ENCODE peak calls at places on chromosomes 13 and 19, in nine cellular contexts. K is adrenal gland, B is kidney epithelial cell, V is neural progenitor cell, M is GM06990, D is left ventricle myocardium inferior, O is tibial nerve, T is gastrocnemius medialis, J is thoracic aorta. R is an unnamed sample. For H3K36me3, the result is how much of the 10 kb centered on the place peaks cover.

GRCh38 chr13:94209110-94209509 is 270.4 kb downstream of the DCT start:
- DNase-seq in K (no peak), B (no peak), V (no peak), M (no peak), D (no peak), O (no peak), T (no peak), J (no peak), R (no peak)

GRCh38 chr19:9431475-9431874 is 3.9 kb downstream of the ZNF266 start:
- DNase-seq in K (peak), B (no peak), V (peak), M (no peak), D (peak), O (no peak), T (no peak), J (no peak), R (no peak)

GRCh38 chr19:12364391-12365093 is 941 bp downstream of the ZNF442 start:
- DNase-seq in K (peak), B (no peak), V (peak), M (peak), D (peak), O (peak), T (no peak), J (no peak), R (peak)

GRCh38 chr13:80572308-80572676 is 231.4 kb upstream of the SPRY2 start:
- DNase-seq in K (no peak), B (no peak), V (no peak), M (no peak), D (no peak), O (no peak), T (no peak), J (no peak), R (no peak)

GRCh38 chr19:48752511-48753365 is at the start of gene FUT1:
- DNase-seq in K (peak), B (no peak), V (peak), M (peak), D (peak), O (no peak), T (no peak), J (no peak), R (peak)

GRCh38 chr13:97934590-97934989 is 18.9 kb upstream of the IPO5 start:
- DNase-seq in K (no peak), B (no peak), V (peak), M (no peak), D (no peak), O (no peak), T (no peak), J (no peak), R (no peak)

GRCh38 chr13:50244913-50245574 is 229.8 kb downstream of the KCNRG start:
- DNase-seq in K (peak), B (peak), V (no peak), M (peak), D (no peak), O (no peak), T (no peak), J (peak), R (peak)

GRCh38 chr13:25752957-25753540 is 298.8 kb downstream of the SHISA2 start:
- DNase-seq in K (peak), B (no peak), V (no peak), M (no peak), D (peak), O (peak), T (no peak), J (peak), R (peak)

GRCh38 chr19:39411006-39411831 is 1.2 kb upstream of the PLEKHG2 start:
- DNase-seq in K (peak), B (no peak), V (no peak), M (peak), D (no peak), O (peak), T (peak), J (no peak), R (peak)

GRCh38 chr19:52369463-52370340 is at the start of gene ZNF880:
- DNase-seq in K (peak), B (peak), V (peak), M (peak), D (peak), O (peak), T (peak), J (peak), R (peak)

GRCh38 chr19:16627194-16627927 is 643 bp downstream of the MED26 start:
- DNase-seq in K (no peak), B (no peak), V (peak), M (peak), D (no peak), O (no peak), T (no peak), J (no peak), R (no peak)

GRCh38 chr19:11377237-11377636 is 2.8 kb downstream of the SWSAP1 start:
- DNase-seq in K (peak), B (peak), V (no peak), M (no peak), D (no peak), O (peak), T (no peak), J (no peak), R (peak)

GRCh38 chr19:43768273-43769050 is 12.3 kb downstream of the KCNN4 start:
- DNase-seq in K (peak), B (no peak), V (no peak), M (no peak), D (peak), O (no peak), T (no peak), J (no peak), R (no peak)

GRCh38 chr19:10334340-10335148 is 1.2 kb upstream of the RAVER1 start:
- DNase-seq in K (peak), B (peak), V (peak), M (no peak), D (peak), O (peak), T (peak), J (peak), R (peak)

GRCh38 chr19:19670070-19670551 is 1.5 kb downstream of the ZNF101 start:
- DNase-seq in K (no peak), B (no peak), V (peak), M (no peak), D (no peak), O (no peak), T (no peak), J (no peak), R (no peak)
- H3K4me3 ChIP-seq in K (peak), B (no peak), V (peak), M (peak), D (peak), O (no peak), T (no peak), J (peak), R (peak)

DNA sequence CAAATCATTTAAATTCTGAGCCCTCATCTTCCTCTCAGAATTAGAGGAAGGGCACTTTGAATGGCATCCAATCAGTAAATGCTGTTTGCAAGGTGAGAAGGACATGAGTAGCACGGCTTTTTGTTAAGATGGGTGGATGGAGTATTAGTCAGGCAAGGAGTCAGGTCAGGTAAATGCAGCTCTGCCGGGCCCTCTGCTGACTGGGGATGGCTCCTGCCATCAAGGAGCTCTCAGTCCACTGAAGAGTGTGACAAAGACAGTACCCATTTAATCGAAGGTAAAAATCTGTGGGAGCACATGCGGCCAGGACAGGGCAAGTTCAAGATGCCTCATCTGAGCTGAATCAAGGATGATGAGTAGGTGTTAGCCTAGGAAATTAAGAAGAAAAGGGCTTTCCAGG is 670.3 kb upstream of the ARGLU1 start:
- DNase-seq in K (no peak), B (no peak), V (no peak), M (no peak), D (no peak), O (no peak), T (no peak), J (no peak), R (no peak)
- H3K36me3 ChIP-seq in K (under half), B (under half), V (under half), M (under half), D (under half), O (under half), T (under half), J (under half), R (under half)

GRCh38 chr19:49933643-49934042 is 4.3 kb upstream of the NUP62 start:
- DNase-seq in K (peak), B (no peak), V (no peak), M (no peak), D (no peak), O (no peak), T (no peak), J (no peak), R (no peak)
- H3K4me3 ChIP-seq in K (no peak), B (no peak), V (no peak), M (no peak), D (no peak), O (no peak), T (no peak), J (no peak), R (no peak)

DNA sequence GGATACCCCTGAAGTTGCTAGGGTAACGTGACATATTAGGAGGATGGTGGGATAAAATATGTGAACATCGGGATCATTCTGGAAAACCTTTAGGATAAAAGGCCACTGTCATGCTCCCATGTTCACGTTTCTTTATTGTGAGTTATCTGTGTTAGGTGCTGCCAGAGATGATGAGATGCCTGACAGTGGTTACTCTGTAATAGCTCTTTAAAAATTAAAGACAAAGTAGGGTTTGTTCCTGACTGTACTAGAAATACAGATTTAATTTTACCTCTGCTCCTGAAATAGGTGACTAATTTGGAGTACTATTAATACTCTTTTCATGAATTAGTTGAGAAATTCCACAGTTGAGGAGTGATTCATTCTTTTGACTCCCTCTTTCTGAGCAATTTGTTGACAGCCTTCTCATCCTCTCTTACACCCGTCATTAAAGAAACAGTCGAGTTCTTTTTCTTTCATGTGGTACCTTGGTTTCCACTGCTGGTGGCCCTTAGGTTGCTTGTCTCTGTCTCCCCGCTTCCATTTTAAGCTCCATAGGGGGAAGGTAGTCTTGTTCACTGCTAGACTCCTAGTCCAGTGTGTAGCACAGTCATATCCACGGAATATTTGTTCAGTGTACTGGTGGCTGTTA is 28.4 kb downstream of the SAE1 start:
- DNase-seq in K (no peak), B (peak), V (no peak), M (no peak), D (no peak), O (no peak), T (no peak), J (no peak), R (peak)
- H3K36me3 ChIP-seq in K (under half), B (under half), V (under half), M (under half), D (under half), O (under half), T (under half), J (under half), R (under half)